ENCODE peak calls at places on chromosomes 13 and 19, in five cellular contexts. G, S, C, F and Y are unnamed samples.

GRCh38 chr19:2315818-2316353 is 7.9 kb upstream of the LINGO3 start:
- DNase-seq in C (no peak), G (peak), F (peak), S (peak), Y (peak)

GRCh38 chr19:17107546-17108452 is 32.2 kb downstream of the MYO9B start:
- DNase-seq in S (no peak), C (no peak), G (peak), F (peak), Y (peak)

GRCh38 chr13:43145556-43145955 is 122.2 kb downstream of the DNAJC15 start:
- DNase-seq in S (no peak), G (no peak), F (no peak), C (no peak), Y (no peak)

GRCh38 chr13:31514932-31515331 is 224.4 kb upstream of the RXFP2 start:
- DNase-seq in C (no peak), F (no peak), S (no peak), G (no peak), Y (no peak)

GRCh38 chr19:18840288-18841260 is 8.8 kb downstream of the UPF1 start:
- DNase-seq in F (no peak), S (no peak), C (no peak), G (no peak), Y (no peak)

GRCh38 chr13:50156722-50157121 is 141.5 kb downstream of the KCNRG start:
- DNase-seq in F (peak), S (no peak), G (no peak), C (no peak), Y (peak)

GRCh38 chr13:78700121-78700910 is 41.4 kb upstream of the OBI1 start:
- DNase-seq in S (no peak), G (no peak), F (no peak), C (no peak), Y (no peak)

GRCh38 chr13:88623150-88623549 is 952.0 kb downstream of the SLITRK5 start:
- DNase-seq in G (no peak), S (no peak), C (no peak), F (no peak), Y (no peak)

GRCh38 chr19:55697698-55698097 is 22.7 kb downstream of the EPN1 start:
- DNase-seq in G (no peak), F (no peak), C (no peak), S (no peak), Y (no peak)